ENCODE peak calls at places on chromosomes 1 and 21, in nine cellular contexts. T is A549, Y is tibial nerve, D is RWPE1, O is glutamatergic neuron, Z is astrocyte of the spinal cord, X is fibroblast of mammary gland, V is GM20000, C is neural crest cell. L is an unnamed sample.

GRCh38 chr1:150282558-150282958 is 204 bp downstream of the CIART start:
- DNase-seq in T (no peak), Y (peak; percentile 46), D (no peak), O (no peak), Z (no peak), X (no peak), V (no peak), C (no peak), L (no peak)

GRCh38 chr1:8394456-8395321 is 76.8 kb downstream of the SLC45A1 start:
- DNase-seq in T (no peak), Y (no peak), D (peak; percentile 37), O (no peak), Z (peak; percentile 93), X (peak; percentile 91), V (no peak), C (no peak), L (peak; percentile 94)

GRCh38 chr21:42122398-42122797 is 51.3 kb downstream of the UMODL1 start:
- DNase-seq in T (no peak), Y (no peak), D (no peak), O (no peak), Z (no peak), X (no peak), V (no peak), C (no peak), L (no peak)

GRCh38 chr1:54273092-54273836 is 73.3 kb downstream of the MRPL37 start:
- DNase-seq in T (no peak), Y (peak; percentile 64), D (no peak), O (peak; percentile 77), Z (peak; percentile 91), X (peak; percentile 94), V (no peak), C (peak; percentile 59), L (peak; percentile 90)

GRCh38 chr1:119631433-119632102 is 16.5 kb downstream of the ZNF697 start:
- DNase-seq in T (no peak), Y (peak; percentile 70), D (peak; percentile 67), O (peak; percentile 46), Z (peak; percentile 72), X (peak; percentile 96), V (peak; percentile 61), C (no peak), L (peak; percentile 66)

GRCh38 chr1:232718928-232719927 is 86.0 kb upstream of the MAP10 start:
- DNase-seq in T (no peak), Y (no peak), D (no peak), O (no peak), Z (no peak), X (no peak), V (no peak), C (no peak), L (no peak)

GRCh38 chr1:183165456-183165855 is 20.6 kb upstream of the LAMC2 start:
- DNase-seq in T (no peak), Y (no peak), D (peak; percentile 36), O (no peak), Z (no peak), X (no peak), V (no peak), C (no peak), L (no peak)

GRCh38 chr1:178513278-178513983 is 522 bp downstream of the TEX35 start:
- DNase-seq in T (no peak), Y (no peak), D (no peak), O (no peak), Z (peak; percentile 23), X (peak; percentile 20), V (no peak), C (no peak), L (no peak)

GRCh38 chr1:16491056-16491675 is 22.9 kb downstream of the RNU1-1 start:
- DNase-seq in T (no peak), Y (no peak), D (no peak), O (no peak), Z (no peak), X (no peak), V (no peak), C (no peak), L (no peak)

GRCh38 chr1:186325239-186325638 is 49.8 kb downstream of the TPR start:
- DNase-seq in T (peak; percentile 36), Y (no peak), D (no peak), O (no peak), Z (peak; percentile 15), X (peak; percentile 57), V (no peak), C (no peak), L (peak; percentile 3)

GRCh38 chr1:6003568-6004411 is 11.6 kb upstream of the NPHP4 start:
- DNase-seq in T (no peak), Y (no peak), D (no peak), O (peak; percentile 35), Z (no peak), X (no peak), V (no peak), C (peak; percentile 39), L (no peak)

GRCh38 chr1:6509603-6510291 is 18.3 kb upstream of the PLEKHG5 start:
- DNase-seq in T (no peak), Y (no peak), D (no peak), O (no peak), Z (no peak), X (no peak), V (peak; percentile 20), C (no peak), L (no peak)

GRCh38 chr1:75954594-75954993 is 22.4 kb upstream of the ASB17 start:
- DNase-seq in T (peak; percentile 21), Y (no peak), D (peak; percentile 20), O (no peak), Z (no peak), X (peak; percentile 11), V (no peak), C (no peak), L (no peak)
- TF ChIP-seq CTCF in T (no peak), Y (no peak), D (no peak), O (no peak), Z (no peak), X (no peak), V (no peak), C (no peak), L (no peak)

DNA sequence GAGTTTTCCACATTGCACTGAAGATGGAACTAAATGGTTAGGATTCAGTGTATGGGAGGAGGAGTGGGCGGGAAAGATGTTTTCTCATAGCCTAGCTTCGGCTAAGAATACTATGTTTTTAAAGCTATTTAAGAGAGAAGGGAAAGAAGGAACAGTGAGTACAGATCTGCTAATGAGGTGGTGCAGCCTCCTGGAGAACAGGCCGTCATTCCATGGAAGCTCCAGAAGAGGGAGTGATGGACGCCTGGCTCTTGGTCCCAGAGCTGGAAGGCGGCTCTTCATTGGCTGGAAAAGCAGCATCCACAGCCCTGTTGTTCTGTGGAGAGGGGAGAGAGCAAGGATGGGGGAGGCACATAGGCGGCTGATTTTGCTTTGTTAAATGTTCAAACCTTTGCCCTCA is 6.9 kb downstream of the CAMK1G start:
- DNase-seq in T (peak; percentile 43), Y (no peak), D (no peak), O (peak; percentile 59), Z (no peak), X (peak; percentile 40), V (no peak), C (no peak), L (peak; percentile 26)
- TF ChIP-seq CTCF in T (no peak), Y (no peak), D (no peak), O (peak; percentile 41), Z (peak; percentile 41), X (peak; percentile 51), V (no peak), C (peak; percentile 32), L (peak; percentile 67)

DNA sequence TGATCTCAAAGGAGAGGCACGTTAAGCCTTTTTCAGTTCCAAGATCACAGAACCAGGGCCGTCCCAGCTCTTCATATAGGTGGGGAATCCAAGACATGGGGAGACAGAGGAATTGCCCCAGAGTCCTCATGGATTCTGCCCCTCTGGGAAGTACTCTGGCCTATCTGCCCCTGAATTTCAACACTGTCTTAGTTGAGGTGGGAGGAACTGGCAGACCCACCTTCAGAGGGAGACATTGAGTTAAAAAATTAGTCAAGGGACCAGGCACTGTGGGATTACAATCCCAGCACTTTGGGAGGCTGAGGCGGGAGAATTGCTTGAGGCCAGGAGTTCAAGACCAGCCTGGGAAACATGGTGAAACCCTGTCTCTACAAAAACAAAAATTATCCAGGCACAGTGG is 2.1 kb upstream of the KNCN start:
- DNase-seq in T (no peak), Y (no peak), D (no peak), O (no peak), Z (no peak), X (no peak), V (no peak), C (no peak), L (no peak)
- TF ChIP-seq CTCF in T (no peak), Y (no peak), D (no peak), O (no peak), Z (no peak), X (no peak), V (no peak), C (no peak), L (no peak)

GRCh38 chr21:33025471-33026298 is at the start of gene OLIG2:
- DNase-seq in T (no peak), Y (no peak), D (no peak), O (peak; percentile 95), Z (no peak), X (no peak), V (peak; percentile 46), C (peak; percentile 75), L (no peak)

GRCh38 chr21:33026299-33026858 is 644 bp downstream of the OLIG2 start:
- DNase-seq in T (no peak), Y (no peak), D (no peak), O (no peak), Z (no peak), X (no peak), V (peak; percentile 46), C (no peak), L (no peak)

GRCh38 chr21:33023574-33024277 is 2.0 kb upstream of the OLIG2 start:
- DNase-seq in T (no peak), Y (no peak), D (no peak), O (peak; percentile 67), Z (no peak), X (no peak), V (peak; percentile 44), C (no peak), L (no peak)

GRCh38 chr21:33024278-33025103 is 1.2 kb upstream of the OLIG2 start:
- DNase-seq in T (no peak), Y (no peak), D (no peak), O (no peak), Z (no peak), X (no peak), V (peak; percentile 43), C (no peak), L (no peak)

GRCh38 chr21:33025106-33025470 is 647 bp upstream of the OLIG2 start:
- DNase-seq in T (no peak), Y (no peak), D (no peak), O (peak; percentile 78), Z (no peak), X (no peak), V (no peak), C (peak; percentile 52), L (no peak)
- TF ChIP-seq CTCF in T (no peak), Y (no peak), D (no peak), O (peak; percentile 49), Z (no peak), X (no peak), V (no peak), C (peak; percentile 49), L (peak; percentile 25)